ENCODE peak calls at places on chromosome 10, in nine cellular contexts. Y is IMR-90, Q is brain microvascular endothelial cell, B is neural progenitor cell, G is esophagus squamous epithelium, P is body of pancreas, O is colonic mucosa, R is transverse colon, W is heart right ventricle. X is an unnamed sample.

GRCh38 chr10:113169853-113170455 is 219.9 kb downstream of the TCF7L2 start:
- DNase-seq in Y (no peak), Q (no peak), B (no peak), G (no peak), P (no peak), O (no peak), R (no peak), W (no peak), X (no peak)

GRCh38 chr10:6408799-6409198 is 171.3 kb downstream of the PRKCQ start:
- DNase-seq in Y (no peak), Q (no peak), B (no peak), G (no peak), P (no peak), O (no peak), R (no peak), W (no peak), X (no peak)

GRCh38 chr10:117536359-117536861 is 6.1 kb upstream of the EMX2 start:
- DNase-seq in Y (no peak), Q (no peak), B (no peak), G (no peak), P (no peak), O (no peak), R (no peak), W (no peak), X (no peak)

GRCh38 chr10:119686465-119687191 is 35.4 kb downstream of the BAG3 start:
- DNase-seq in Y (peak; percentile 89), Q (peak; percentile 95), B (peak; percentile 88), G (no peak), P (peak; percentile 76), O (peak; percentile 84), R (peak; percentile 82), W (peak; percentile 85), X (peak; percentile 86)

GRCh38 chr10:11742009-11742778 is at the start of gene ECHDC3:
- DNase-seq in Y (no peak), Q (peak; percentile 7), B (peak; percentile 62), G (peak; percentile 12), P (peak; percentile 75), O (peak; percentile 70), R (peak; percentile 42), W (peak; percentile 75), X (no peak)

GRCh38 chr10:132096223-132096622 is 30.5 kb downstream of the JAKMIP3 start:
- DNase-seq in Y (peak; percentile 15), Q (peak; percentile 6), B (no peak), G (no peak), P (no peak), O (no peak), R (no peak), W (no peak), X (no peak)

GRCh38 chr10:49187950-49188761 is at the start of gene TMEM273:
- DNase-seq in Y (no peak), Q (no peak), B (peak; percentile 65), G (peak; percentile 32), P (peak; percentile 64), O (peak; percentile 59), R (peak; percentile 68), W (peak; percentile 81), X (peak; percentile 74)

GRCh38 chr10:62025901-62026879 is 124.7 kb downstream of the ARID5B start:
- DNase-seq in Y (peak; percentile 75), Q (no peak), B (no peak), G (no peak), P (no peak), O (no peak), R (no peak), W (no peak), X (no peak)

GRCh38 chr10:69232736-69233135 is 12.6 kb downstream of the HKDC1 start:
- DNase-seq in Y (no peak), Q (no peak), B (no peak), G (no peak), P (no peak), O (peak; percentile 76), R (peak; percentile 70), W (no peak), X (no peak)
- H3K27ac ChIP-seq in Y (no peak overlapping the region), Q (no peak overlapping the region), B (no peak overlapping the region), G (no peak overlapping the region), P (no peak overlapping the region), O (peak overlapping the region; percentile 67), R (peak overlapping the region; percentile 4), W (no peak overlapping the region), X (no peak overlapping the region)

DNA sequence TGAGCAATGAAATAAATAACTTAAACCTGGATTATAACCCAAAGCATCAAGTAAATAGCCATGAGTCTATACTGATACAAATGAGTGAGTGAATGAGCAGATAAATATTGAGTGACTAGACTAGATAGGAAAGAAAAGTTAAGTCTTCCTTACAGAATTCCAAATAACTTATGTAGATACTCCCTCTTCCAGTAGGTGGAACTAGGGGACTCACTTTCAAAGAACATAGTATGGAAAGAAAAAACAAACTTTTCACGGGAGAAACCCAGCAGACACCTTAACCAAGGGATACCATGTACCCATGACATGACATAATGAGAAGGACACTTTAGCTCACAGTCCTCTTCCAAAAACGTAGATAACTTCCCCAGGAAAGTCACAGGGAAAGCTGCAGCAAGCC is 32.2 kb downstream of the CSGALNACT2 start:
- DNase-seq in Y (peak; percentile 30), Q (no peak), B (no peak), G (no peak), P (no peak), O (no peak), R (no peak), W (no peak), X (no peak)
- TF ChIP-seq CTCF in Y (peak; percentile 26), Q (peak; percentile 18), B (peak; percentile 41), G (no peak), P (no peak), O (no peak), R (no peak), W (no peak), X (no peak)

GRCh38 chr10:58334817-58335305 is at the start of gene UBE2D1:
- DNase-seq in Y (peak; percentile 56), Q (peak; percentile 62), B (peak; percentile 84), G (peak; percentile 47), P (peak; percentile 92), O (peak; percentile 94), R (peak; percentile 95), W (peak; percentile 93), X (peak; percentile 45)
- H3K4me3 ChIP-seq in Y (peak within 1 kb of the TSS; percentile 66), Q (peak within 1 kb of the TSS; percentile 83), B (peak within 1 kb of the TSS; percentile 91), G (peak within 1 kb of the TSS; percentile 98), P (peak within 1 kb of the TSS; percentile 63), O (peak within 1 kb of the TSS; percentile 90), R (peak within 1 kb of the TSS; percentile 50), W (peak within 1 kb of the TSS; percentile 98), X (peak within 1 kb of the TSS; percentile 96)

GRCh38 chr10:46018453-46019169 is 11.8 kb downstream of the NCOA4 start:
- DNase-seq in Y (peak; percentile 43), Q (peak; percentile 26), B (no peak), G (no peak), P (no peak), O (no peak), R (no peak), W (no peak), X (no peak)
- H3K27ac ChIP-seq in Y (no peak overlapping the region), Q (peak overlapping the region; percentile 59), B (no peak overlapping the region), G (peak overlapping the region; percentile 40), P (peak overlapping the region; percentile 55), O (no peak overlapping the region), R (no peak overlapping the region), W (peak overlapping the region; percentile 84), X (no peak overlapping the region)

GRCh38 chr10:3693031-3693714 is 91.8 kb downstream of the KLF6 start:
- DNase-seq in Y (no peak), Q (no peak), B (peak; percentile 34), G (no peak), P (no peak), O (no peak), R (no peak), W (no peak), X (no peak)
- TF ChIP-seq CTCF in Y (no peak), Q (no peak), B (no peak), G (no peak), P (no peak), O (no peak), R (no peak), W (no peak), X (no peak)

DNA sequence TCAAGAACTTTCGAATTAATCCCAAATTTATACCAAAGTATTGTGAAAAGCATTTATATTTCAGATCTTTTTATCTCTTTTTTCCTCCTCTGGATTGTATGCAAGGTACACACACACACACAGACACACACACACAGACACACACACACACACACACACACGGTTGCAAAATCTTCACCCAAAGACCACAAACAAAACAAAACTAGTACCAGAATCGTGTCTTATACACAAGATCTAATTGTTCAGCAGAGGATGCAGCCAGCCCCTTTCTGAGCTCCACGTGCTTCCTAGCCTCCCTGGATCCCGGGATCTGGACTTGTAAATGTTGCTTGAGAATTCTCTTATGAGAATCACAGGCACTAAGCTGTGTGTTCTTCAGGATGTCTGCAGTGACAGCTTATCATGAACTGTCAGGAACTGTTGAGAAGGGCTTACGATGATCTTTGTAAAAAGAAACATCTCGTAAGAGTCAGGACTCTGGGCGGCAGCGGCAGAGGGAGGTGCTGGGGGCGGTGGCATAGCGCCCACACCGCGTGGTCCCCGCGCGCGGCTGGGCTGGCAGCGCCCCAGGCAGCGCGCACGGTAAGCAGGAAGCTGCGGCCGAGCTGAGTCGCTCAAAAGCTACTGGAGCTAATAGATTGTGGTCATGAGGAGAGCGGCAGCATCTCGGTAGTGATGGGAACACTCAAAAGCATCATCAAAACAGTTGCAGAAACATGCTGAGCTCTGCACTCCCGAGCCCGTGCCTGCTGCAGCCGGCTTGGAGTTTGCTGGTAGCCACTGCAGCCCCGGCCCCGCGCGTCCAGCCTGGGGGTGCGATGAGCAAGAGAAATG is 277.6 kb downstream of the GATA3 start:
- DNase-seq in Y (peak; percentile 7), Q (peak; percentile 2), B (peak; percentile 57), G (no peak), P (peak; percentile 41), O (peak; percentile 24), R (peak; percentile 56), W (peak; percentile 46), X (peak; percentile 10)
- H3K4me3 ChIP-seq in Y (peak overlapping the region; percentile 15), Q (no peak overlapping the region), B (peak overlapping the region; percentile 46), G (peak overlapping the region; percentile 14), P (no peak overlapping the region), O (no peak overlapping the region), R (no peak overlapping the region), W (peak overlapping the region; percentile 43), X (peak overlapping the region; percentile 57)

X was measured in ascending aorta.